ENCODE peak calls at places on chromosomes 5 and 9, in six cellular contexts. One of them, this sample, is unnamed.
A peak's percentile ranks its signal among the peaks of the same experiment; 100 is the strongest.

GRCh38 chr5:150159741-150160179 is 4.1 kb upstream of the PDGFRB start:
- DNase-seq in activated CD8-positive, alpha-beta memory T cell treated with anti-CD3 and anti-CD28 coated beads for 48 hours: no peak
- DNase-seq in transverse colon: no peak
- DNase-seq in smooth muscle cell of the brain vasculature: no peak
- DNase-seq in SK-N-SH: peak; percentile 74
- DNase-seq in Peyer's patch: no peak
- DNase-seq in this sample: no peak

GRCh38 chr5:135041145-135041587 is 7.1 kb upstream of the PITX1 start:
- DNase-seq in activated CD8-positive, alpha-beta memory T cell treated with anti-CD3 and anti-CD28 coated beads for 48 hours: no peak
- DNase-seq in transverse colon: no peak
- DNase-seq in smooth muscle cell of the brain vasculature: no peak
- DNase-seq in SK-N-SH: no peak
- DNase-seq in Peyer's patch: no peak
- DNase-seq in this sample: no peak

GRCh38 chr9:136613824-136614371 is 48.8 kb upstream of the EGFL7 start:
- DNase-seq in activated CD8-positive, alpha-beta memory T cell treated with anti-CD3 and anti-CD28 coated beads for 48 hours: no peak
- DNase-seq in transverse colon: peak; percentile 8
- DNase-seq in smooth muscle cell of the brain vasculature: peak; percentile 56
- DNase-seq in SK-N-SH: no peak
- DNase-seq in Peyer's patch: no peak
- DNase-seq in this sample: no peak

GRCh38 chr5:59873113-59873512 is 20.4 kb downstream of the PDE4D start:
- DNase-seq in activated CD8-positive, alpha-beta memory T cell treated with anti-CD3 and anti-CD28 coated beads for 48 hours: no peak
- DNase-seq in transverse colon: no peak
- DNase-seq in smooth muscle cell of the brain vasculature: no peak
- DNase-seq in SK-N-SH: no peak
- DNase-seq in Peyer's patch: no peak
- DNase-seq in this sample: no peak

GRCh38 chr5:172901012-172901780 is 58.0 kb upstream of the RPL26L1 start:
- DNase-seq in activated CD8-positive, alpha-beta memory T cell treated with anti-CD3 and anti-CD28 coated beads for 48 hours: no peak
- DNase-seq in transverse colon: peak; percentile 42
- DNase-seq in smooth muscle cell of the brain vasculature: no peak
- DNase-seq in SK-N-SH: no peak
- DNase-seq in Peyer's patch: no peak
- DNase-seq in this sample: no peak

GRCh38 chr9:135176284-135176683 is 88.8 kb downstream of the OLFM1 start:
- DNase-seq in activated CD8-positive, alpha-beta memory T cell treated with anti-CD3 and anti-CD28 coated beads for 48 hours: no peak
- DNase-seq in transverse colon: no peak
- DNase-seq in smooth muscle cell of the brain vasculature: no peak
- DNase-seq in SK-N-SH: no peak
- DNase-seq in Peyer's patch: no peak
- DNase-seq in this sample: no peak

GRCh38 chr9:114894801-114895433 is 35.5 kb downstream of the TNFSF8 start:
- DNase-seq in activated CD8-positive, alpha-beta memory T cell treated with anti-CD3 and anti-CD28 coated beads for 48 hours: no peak
- DNase-seq in transverse colon: no peak
- DNase-seq in smooth muscle cell of the brain vasculature: peak; percentile 57
- DNase-seq in SK-N-SH: no peak
- DNase-seq in Peyer's patch: no peak
- DNase-seq in this sample: no peak

GRCh38 chr9:136204838-136205706 is at the start of gene LHX3:
- DNase-seq in activated CD8-positive, alpha-beta memory T cell treated with anti-CD3 and anti-CD28 coated beads for 48 hours: no peak
- DNase-seq in transverse colon: no peak
- DNase-seq in smooth muscle cell of the brain vasculature: no peak
- DNase-seq in SK-N-SH: no peak
- DNase-seq in Peyer's patch: no peak
- DNase-seq in this sample: no peak

GRCh38 chr9:38339087-38339486 is 53.4 kb upstream of the ALDH1B1 start:
- DNase-seq in activated CD8-positive, alpha-beta memory T cell treated with anti-CD3 and anti-CD28 coated beads for 48 hours: no peak
- DNase-seq in transverse colon: no peak
- DNase-seq in smooth muscle cell of the brain vasculature: no peak
- DNase-seq in SK-N-SH: no peak
- DNase-seq in Peyer's patch: no peak
- DNase-seq in this sample: peak; percentile 41

GRCh38 chr9:109143881-109144562 is 23.0 kb downstream of the FRRS1L start:
- DNase-seq in activated CD8-positive, alpha-beta memory T cell treated with anti-CD3 and anti-CD28 coated beads for 48 hours: no peak
- DNase-seq in transverse colon: no peak
- DNase-seq in smooth muscle cell of the brain vasculature: no peak
- DNase-seq in SK-N-SH: peak; percentile 35
- DNase-seq in Peyer's patch: no peak
- DNase-seq in this sample: no peak

GRCh38 chr5:23147625-23148024 is 294.5 kb upstream of the CDH12 start:
- DNase-seq in activated CD8-positive, alpha-beta memory T cell treated with anti-CD3 and anti-CD28 coated beads for 48 hours: no peak
- DNase-seq in transverse colon: no peak
- DNase-seq in smooth muscle cell of the brain vasculature: no peak
- DNase-seq in SK-N-SH: no peak
- DNase-seq in Peyer's patch: no peak
- DNase-seq in this sample: no peak

GRCh38 chr9:129141066-129142041 is 30.1 kb downstream of the PTPA start:
- DNase-seq in activated CD8-positive, alpha-beta memory T cell treated with anti-CD3 and anti-CD28 coated beads for 48 hours: no peak
- DNase-seq in transverse colon: peak; percentile 69
- DNase-seq in smooth muscle cell of the brain vasculature: peak; percentile 68
- DNase-seq in SK-N-SH: no peak
- DNase-seq in Peyer's patch: no peak
- DNase-seq in this sample: no peak

GRCh38 chr9:7234144-7234543 is 476.4 kb downstream of the KDM4C start:
- DNase-seq in activated CD8-positive, alpha-beta memory T cell treated with anti-CD3 and anti-CD28 coated beads for 48 hours: no peak
- DNase-seq in transverse colon: no peak
- DNase-seq in smooth muscle cell of the brain vasculature: no peak
- DNase-seq in SK-N-SH: peak; percentile 7
- DNase-seq in Peyer's patch: no peak
- DNase-seq in this sample: no peak

GRCh38 chr9:20408513-20408912 is 213.8 kb downstream of the MLLT3 start:
- DNase-seq in activated CD8-positive, alpha-beta memory T cell treated with anti-CD3 and anti-CD28 coated beads for 48 hours: no peak
- DNase-seq in transverse colon: peak; percentile 64
- DNase-seq in smooth muscle cell of the brain vasculature: no peak
- DNase-seq in SK-N-SH: no peak
- DNase-seq in Peyer's patch: no peak
- DNase-seq in this sample: no peak

GRCh38 chr5:6273090-6273735 is 105.1 kb downstream of the MED10 start:
- DNase-seq in activated CD8-positive, alpha-beta memory T cell treated with anti-CD3 and anti-CD28 coated beads for 48 hours: no peak
- DNase-seq in transverse colon: no peak
- DNase-seq in smooth muscle cell of the brain vasculature: no peak
- DNase-seq in SK-N-SH: no peak
- DNase-seq in Peyer's patch: no peak
- DNase-seq in this sample: no peak

GRCh38 chr9:92480332-92480771 is 2.0 kb downstream of the ASPN start:
- DNase-seq in activated CD8-positive, alpha-beta memory T cell treated with anti-CD3 and anti-CD28 coated beads for 48 hours: no peak
- DNase-seq in transverse colon: no peak
- DNase-seq in smooth muscle cell of the brain vasculature: no peak
- DNase-seq in SK-N-SH: no peak
- DNase-seq in Peyer's patch: no peak
- DNase-seq in this sample: no peak

GRCh38 chr5:77881528-77881927 is 105.4 kb upstream of the TBCA start:
- DNase-seq in activated CD8-positive, alpha-beta memory T cell treated with anti-CD3 and anti-CD28 coated beads for 48 hours: no peak
- DNase-seq in transverse colon: no peak
- DNase-seq in smooth muscle cell of the brain vasculature: no peak
- DNase-seq in SK-N-SH: no peak
- DNase-seq in Peyer's patch: no peak
- DNase-seq in this sample: no peak

GRCh38 chr5:113215401-113216060 is 219.3 kb downstream of the TSSK1B start:
- DNase-seq in activated CD8-positive, alpha-beta memory T cell treated with anti-CD3 and anti-CD28 coated beads for 48 hours: no peak
- DNase-seq in transverse colon: no peak
- DNase-seq in smooth muscle cell of the brain vasculature: no peak
- DNase-seq in SK-N-SH: no peak
- DNase-seq in Peyer's patch: no peak
- DNase-seq in this sample: no peak

GRCh38 chr5:113336975-113337374 is 97.8 kb downstream of the TSSK1B start:
- DNase-seq in activated CD8-positive, alpha-beta memory T cell treated with anti-CD3 and anti-CD28 coated beads for 48 hours: no peak
- DNase-seq in transverse colon: no peak
- DNase-seq in smooth muscle cell of the brain vasculature: no peak
- DNase-seq in SK-N-SH: peak; percentile 22
- DNase-seq in Peyer's patch: no peak
- DNase-seq in this sample: no peak

GRCh38 chr9:125700791-125701190 is 6.2 kb downstream of the MAPKAP1 start:
- DNase-seq in activated CD8-positive, alpha-beta memory T cell treated with anti-CD3 and anti-CD28 coated beads for 48 hours: no peak
- DNase-seq in transverse colon: no peak
- DNase-seq in smooth muscle cell of the brain vasculature: no peak
- DNase-seq in SK-N-SH: no peak
- DNase-seq in Peyer's patch: no peak
- DNase-seq in this sample: no peak

GRCh38 chr5:78300464-78301045 is 6.1 kb upstream of the AP3B1 start:
- DNase-seq in activated CD8-positive, alpha-beta memory T cell treated with anti-CD3 and anti-CD28 coated beads for 48 hours: no peak
- DNase-seq in transverse colon: no peak
- DNase-seq in smooth muscle cell of the brain vasculature: no peak
- DNase-seq in SK-N-SH: no peak
- DNase-seq in Peyer's patch: no peak
- DNase-seq in this sample: no peak

GRCh38 chr9:93058357-93059096 is at the start of gene SUSD3:
- DNase-seq in activated CD8-positive, alpha-beta memory T cell treated with anti-CD3 and anti-CD28 coated beads for 48 hours: no peak
- DNase-seq in transverse colon: peak; percentile 76
- DNase-seq in smooth muscle cell of the brain vasculature: no peak
- DNase-seq in SK-N-SH: peak; percentile 97
- DNase-seq in Peyer's patch: peak; percentile 71
- DNase-seq in this sample: peak; percentile 66

GRCh38 chr5:55694152-55694830 is 17.8 kb downstream of the SLC38A9 start:
- DNase-seq in activated CD8-positive, alpha-beta memory T cell treated with anti-CD3 and anti-CD28 coated beads for 48 hours: no peak
- DNase-seq in transverse colon: no peak
- DNase-seq in smooth muscle cell of the brain vasculature: no peak
- DNase-seq in SK-N-SH: peak; percentile 21
- DNase-seq in Peyer's patch: no peak
- DNase-seq in this sample: no peak

GRCh38 chr9:68702493-68702892 is 2.5 kb upstream of the PIP5K1B start:
- DNase-seq in activated CD8-positive, alpha-beta memory T cell treated with anti-CD3 and anti-CD28 coated beads for 48 hours: no peak
- DNase-seq in transverse colon: no peak
- DNase-seq in smooth muscle cell of the brain vasculature: no peak
- DNase-seq in SK-N-SH: no peak
- DNase-seq in Peyer's patch: no peak
- DNase-seq in this sample: no peak

GRCh38 chr9:131237931-131238401 is 38.3 kb downstream of the FAM78A start:
- DNase-seq in activated CD8-positive, alpha-beta memory T cell treated with anti-CD3 and anti-CD28 coated beads for 48 hours: peak; percentile 55
- DNase-seq in transverse colon: peak; percentile 83
- DNase-seq in smooth muscle cell of the brain vasculature: peak; percentile 31
- DNase-seq in SK-N-SH: no peak
- DNase-seq in Peyer's patch: peak; percentile 72
- DNase-seq in this sample: peak; percentile 88

GRCh38 chr5:172870807-172871431 is 36.9 kb downstream of the ERGIC1 start:
- DNase-seq in activated CD8-positive, alpha-beta memory T cell treated with anti-CD3 and anti-CD28 coated beads for 48 hours: no peak
- DNase-seq in transverse colon: no peak
- DNase-seq in smooth muscle cell of the brain vasculature: no peak
- DNase-seq in SK-N-SH: peak; percentile 41
- DNase-seq in Peyer's patch: no peak
- DNase-seq in this sample: no peak

GRCh38 chr5:43227655-43228054 is 35.6 kb downstream of the NIM1K start:
- DNase-seq in activated CD8-positive, alpha-beta memory T cell treated with anti-CD3 and anti-CD28 coated beads for 48 hours: no peak
- DNase-seq in transverse colon: no peak
- DNase-seq in smooth muscle cell of the brain vasculature: peak; percentile 17
- DNase-seq in SK-N-SH: peak; percentile 52
- DNase-seq in Peyer's patch: no peak
- DNase-seq in this sample: no peak

GRCh38 chr5:133200256-133200655 is 148.4 kb downstream of the HSPA4 start:
- DNase-seq in activated CD8-positive, alpha-beta memory T cell treated with anti-CD3 and anti-CD28 coated beads for 48 hours: no peak
- DNase-seq in transverse colon: no peak
- DNase-seq in smooth muscle cell of the brain vasculature: no peak
- DNase-seq in SK-N-SH: peak; percentile 78
- DNase-seq in Peyer's patch: no peak
- DNase-seq in this sample: no peak

GRCh38 chr9:127909839-127910273 is 7.0 kb downstream of the ST6GALNAC4 start:
- DNase-seq in activated CD8-positive, alpha-beta memory T cell treated with anti-CD3 and anti-CD28 coated beads for 48 hours: no peak
- DNase-seq in transverse colon: peak; percentile 9
- DNase-seq in smooth muscle cell of the brain vasculature: no peak
- DNase-seq in SK-N-SH: no peak
- DNase-seq in Peyer's patch: no peak
- DNase-seq in this sample: no peak

GRCh38 chr9:133258061-133259015 is 16.7 kb downstream of the ABO start:
- DNase-seq in activated CD8-positive, alpha-beta memory T cell treated with anti-CD3 and anti-CD28 coated beads for 48 hours: no peak
- DNase-seq in transverse colon: no peak
- DNase-seq in smooth muscle cell of the brain vasculature: no peak
- DNase-seq in SK-N-SH: no peak
- DNase-seq in Peyer's patch: no peak
- DNase-seq in this sample: no peak

GRCh38 chr9:115925424-115925823 is 228.2 kb upstream of the PAPPA start:
- DNase-seq in activated CD8-positive, alpha-beta memory T cell treated with anti-CD3 and anti-CD28 coated beads for 48 hours: no peak
- DNase-seq in transverse colon: no peak
- DNase-seq in smooth muscle cell of the brain vasculature: no peak
- DNase-seq in SK-N-SH: no peak
- DNase-seq in Peyer's patch: no peak
- DNase-seq in this sample: no peak

GRCh38 chr9:135926402-135927194 is 19.3 kb upstream of the CAMSAP1 start:
- DNase-seq in activated CD8-positive, alpha-beta memory T cell treated with anti-CD3 and anti-CD28 coated beads for 48 hours: peak; percentile 42
- DNase-seq in transverse colon: no peak
- DNase-seq in smooth muscle cell of the brain vasculature: peak; percentile 39
- DNase-seq in SK-N-SH: no peak
- DNase-seq in Peyer's patch: peak; percentile 47
- DNase-seq in this sample: no peak

GRCh38 chr5:168269950-168270349 is 21.5 kb upstream of the WWC1 start:
- DNase-seq in activated CD8-positive, alpha-beta memory T cell treated with anti-CD3 and anti-CD28 coated beads for 48 hours: no peak
- DNase-seq in transverse colon: no peak
- DNase-seq in smooth muscle cell of the brain vasculature: no peak
- DNase-seq in SK-N-SH: peak; percentile 46
- DNase-seq in Peyer's patch: no peak
- DNase-seq in this sample: no peak

GRCh38 chr5:61349935-61350334 is 17.9 kb downstream of the ZSWIM6 start:
- DNase-seq in activated CD8-positive, alpha-beta memory T cell treated with anti-CD3 and anti-CD28 coated beads for 48 hours: no peak
- DNase-seq in transverse colon: no peak
- DNase-seq in smooth muscle cell of the brain vasculature: no peak
- DNase-seq in SK-N-SH: no peak
- DNase-seq in Peyer's patch: no peak
- DNase-seq in this sample: no peak

GRCh38 chr5:132138260-132138659 is 64.7 kb downstream of the CSF2 start:
- DNase-seq in activated CD8-positive, alpha-beta memory T cell treated with anti-CD3 and anti-CD28 coated beads for 48 hours: no peak
- DNase-seq in transverse colon: no peak
- DNase-seq in smooth muscle cell of the brain vasculature: no peak
- DNase-seq in SK-N-SH: no peak
- DNase-seq in Peyer's patch: no peak
- DNase-seq in this sample: no peak